ENCODE peak calls at places on chromosome 22, in ten cellular contexts. W is dorsolateral prefrontal cortex; C is astrocyte of the spinal cord; J is cardiac fibroblast; M is AG09319; D is body of pancreas; X is CD8-positive, alpha-beta T cell; T is lower lobe of right lung; F is RWPE1; Q is coronary artery. U is an unnamed sample.

GRCh38 chr22:45163074-45163416 is 680 bp upstream of the NUP50 start:
- DNase-seq in W (no peak), C (peak; percentile 46), J (peak; percentile 60), M (no peak), D (peak; percentile 45), X (no peak), T (no peak), F (no peak), Q (no peak), U (peak; percentile 24)

GRCh38 chr22:29674121-29674520 is 45.7 kb upstream of the CABP7 start:
- DNase-seq in W (no peak), C (no peak), J (no peak), M (no peak), D (no peak), X (no peak), T (no peak), F (no peak), Q (no peak), U (no peak)

GRCh38 chr22:45742866-45743450 is 71.3 kb downstream of the ATXN10 start:
- DNase-seq in W (no peak), C (peak; percentile 50), J (peak; percentile 70), M (peak; percentile 28), D (peak; percentile 59), X (no peak), T (peak; percentile 78), F (peak; percentile 11), Q (no peak), U (no peak)

GRCh38 chr22:28477556-28477955 is 202.1 kb downstream of the TTC28 start:
- DNase-seq in W (no peak), C (no peak), J (no peak), M (no peak), D (no peak), X (no peak), T (no peak), F (peak; percentile 4), Q (no peak), U (no peak)

GRCh38 chr22:41828516-41828915 is 4.4 kb upstream of the SREBF2 start:
- DNase-seq in W (no peak), C (no peak), J (no peak), M (no peak), D (peak; percentile 52), X (no peak), T (no peak), F (no peak), Q (no peak), U (no peak)

GRCh38 chr22:30286813-30287625 is 2.3 kb downstream of the CASTOR1 start:
- DNase-seq in W (peak; percentile 54), C (peak; percentile 48), J (peak; percentile 57), M (no peak), D (peak; percentile 65), X (peak; percentile 80), T (peak; percentile 88), F (no peak), Q (no peak), U (peak; percentile 89)

GRCh38 chr22:34812631-34813030 is 253.3 kb upstream of the ISX start:
- DNase-seq in W (no peak), C (peak; percentile 23), J (no peak), M (no peak), D (no peak), X (no peak), T (no peak), F (no peak), Q (no peak), U (no peak)

GRCh38 chr22:35404176-35404575 is 4.2 kb downstream of the MCM5 start:
- DNase-seq in W (no peak), C (no peak), J (no peak), M (no peak), D (no peak), X (no peak), T (no peak), F (no peak), Q (no peak), U (no peak)

GRCh38 chr22:35627267-35628041 is 10.3 kb upstream of the MB start:
- DNase-seq in W (peak; percentile 59), C (peak; percentile 96), J (peak; percentile 93), M (peak; percentile 73), D (peak; percentile 89), X (peak; percentile 43), T (peak; percentile 88), F (peak; percentile 57), Q (peak; percentile 88), U (peak; percentile 47)

GRCh38 chr22:43110927-43111623 is 525 bp downstream of the BIK start:
- DNase-seq in W (no peak), C (no peak), J (no peak), M (no peak), D (peak; percentile 68), X (peak; percentile 25), T (peak; percentile 75), F (no peak), Q (no peak), U (no peak)

GRCh38 chr22:43109511-43109910 is 1.0 kb upstream of the BIK start:
- DNase-seq in W (no peak), C (no peak), J (no peak), M (no peak), D (no peak), X (no peak), T (no peak), F (no peak), Q (no peak), U (no peak)

GRCh38 chr22:43113516-43114251 is 3.1 kb downstream of the BIK start:
- DNase-seq in W (no peak), C (no peak), J (no peak), M (no peak), D (peak; percentile 71), X (no peak), T (peak; percentile 57), F (no peak), Q (no peak), U (no peak)

GRCh38 chr22:43109921-43110443 is 568 bp upstream of the BIK start:
- DNase-seq in W (no peak), C (no peak), J (no peak), M (no peak), D (no peak), X (no peak), T (no peak), F (no peak), Q (no peak), U (peak; percentile 18)

DNA sequence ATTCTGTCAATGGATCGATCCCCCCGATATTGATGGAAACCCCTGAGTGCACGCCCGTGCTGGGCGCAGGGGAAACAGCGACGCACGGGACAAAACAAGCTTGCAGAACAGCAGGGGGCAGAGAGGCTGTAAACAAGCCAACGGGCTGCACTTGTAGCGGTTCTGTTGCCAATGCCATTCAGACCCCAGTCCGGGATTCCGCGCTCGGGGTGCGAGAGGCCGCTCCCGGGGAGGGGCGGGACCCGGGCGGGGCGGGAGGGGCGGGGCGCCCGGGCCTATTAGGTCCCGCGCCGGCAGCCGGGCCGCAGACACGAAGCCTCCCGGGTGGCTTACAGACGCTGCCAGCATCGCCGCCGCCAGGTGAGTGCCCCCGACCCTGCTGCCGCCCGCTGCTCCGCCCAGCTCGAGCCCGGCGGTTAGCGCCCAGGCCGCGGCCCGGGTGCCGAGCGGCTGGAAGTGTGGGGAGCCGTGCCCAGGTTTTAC is at the start of gene BIK:
- DNase-seq in W (no peak), C (no peak), J (peak; percentile 31), M (no peak), D (peak; percentile 66), X (peak; percentile 31), T (peak; percentile 69), F (peak; percentile 19), Q (no peak), U (peak; percentile 50)
- TF ChIP-seq CTCF in W (no peak), C (peak; percentile 8), J (peak; percentile 32), M (peak; percentile 35), D (peak; percentile 10), X (peak; percentile 12), T (no peak), F (no peak), Q (no peak), U (no peak)

GRCh38 chr22:38921126-38921525 is 36.3 kb upstream of the APOBEC3A start:
- DNase-seq in W (no peak), C (no peak), J (no peak), M (no peak), D (peak; percentile 97), X (no peak), T (peak; percentile 66), F (peak; percentile 60), Q (no peak), U (no peak)

GRCh38 chr22:38924197-38924952 is 33.0 kb upstream of the APOBEC3A start:
- DNase-seq in W (no peak), C (peak; percentile 94), J (peak; percentile 82), M (peak; percentile 88), D (peak; percentile 96), X (no peak), T (peak; percentile 83), F (peak; percentile 41), Q (peak; percentile 83), U (no peak)

GRCh38 chr22:38925571-38926041 is 31.8 kb upstream of the APOBEC3A start:
- DNase-seq in W (no peak), C (peak; percentile 30), J (peak; percentile 37), M (no peak), D (no peak), X (no peak), T (no peak), F (no peak), Q (no peak), U (no peak)

GRCh38 chr22:38921801-38922200 is 35.6 kb upstream of the APOBEC3A start:
- DNase-seq in W (no peak), C (no peak), J (no peak), M (no peak), D (no peak), X (no peak), T (no peak), F (no peak), Q (no peak), U (no peak)

GRCh38 chr22:38923463-38924196 is 33.8 kb upstream of the APOBEC3A start:
- DNase-seq in W (peak; percentile 90), C (peak; percentile 88), J (peak; percentile 47), M (peak; percentile 67), D (peak; percentile 86), X (no peak), T (peak; percentile 64), F (peak; percentile 55), Q (peak; percentile 82), U (no peak)
- TF ChIP-seq CTCF in W (peak; percentile 5), C (peak; percentile 31), J (peak; percentile 32), M (peak; percentile 25), D (peak; percentile 59), X (no peak), T (peak; percentile 27), F (peak; percentile 36), Q (no peak), U (no peak)

DNA sequence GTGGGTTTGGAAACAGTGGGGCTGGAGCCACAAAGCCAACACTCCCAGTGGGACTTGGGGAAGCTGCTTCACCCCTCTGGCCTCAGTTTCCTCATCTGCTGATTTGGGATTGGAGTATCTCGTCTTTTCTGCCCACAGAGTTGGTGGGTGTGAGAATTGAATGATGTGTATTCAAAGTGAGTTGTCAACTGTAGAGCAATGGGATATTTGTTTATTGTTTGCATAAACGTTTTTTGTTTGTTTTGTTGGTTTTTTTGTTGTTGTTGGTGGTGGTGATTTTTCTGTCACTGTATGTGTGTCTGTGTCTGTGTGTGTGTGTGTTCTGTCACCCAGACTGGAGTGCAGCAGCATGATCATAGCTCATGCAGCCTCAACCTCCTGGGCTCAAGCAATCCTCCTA is 542.0 kb downstream of the MIAT start:
- DNase-seq in W (no peak), C (no peak), J (no peak), M (no peak), D (no peak), X (no peak), T (no peak), F (no peak), Q (no peak), U (no peak)
- TF ChIP-seq CTCF in W (no peak), C (no peak), J (no peak), M (no peak), D (no peak), X (no peak), T (no peak), F (no peak), Q (no peak), U (no peak)

GRCh38 chr22:39230261-39231196 is 14.3 kb downstream of the PDGFB start:
- DNase-seq in W (no peak), C (no peak), J (no peak), M (no peak), D (no peak), X (no peak), T (no peak), F (no peak), Q (no peak), U (no peak)
- TF ChIP-seq CTCF in W (no peak), C (no peak), J (no peak), M (no peak), D (no peak), X (no peak), T (no peak), F (no peak), Q (no peak), U (no peak)

U was measured in endothelial cell.